ENCODE peak calls at places on chromosomes 2 and 18, in eight cellular contexts. F, N, A, Y, D, I, H and Z are unnamed samples.

GRCh38 chr2:43010428-43011141 is 215.8 kb downstream of the ZFP36L2 start:
- DNase-seq in F (no peak), N (no peak), A (no peak), Y (no peak), D (no peak), I (no peak), H (no peak), Z (no peak)

GRCh38 chr2:177334940-177335543 is 57.5 kb upstream of the AGPS start:
- DNase-seq in F (no peak), N (peak; percentile 65), A (peak; percentile 69), Y (peak; percentile 61), D (peak; percentile 72), I (peak; percentile 24), H (no peak), Z (no peak)

GRCh38 chr2:239326831-239327535 is 73.8 kb downstream of the HDAC4 start:
- DNase-seq in F (no peak), N (no peak), A (no peak), Y (peak; percentile 45), D (no peak), I (peak; percentile 81), H (peak; percentile 26), Z (no peak)

GRCh38 chr2:46232860-46233259 is 64.3 kb upstream of the EPAS1 start:
- DNase-seq in F (no peak), N (peak; percentile 39), A (no peak), Y (no peak), D (no peak), I (no peak), H (no peak), Z (no peak)

GRCh38 chr18:58768293-58768974 is 96.2 kb upstream of the ZNF532 start:
- DNase-seq in F (peak; percentile 94), N (peak; percentile 70), A (peak; percentile 8), Y (peak; percentile 45), D (peak; percentile 70), I (peak; percentile 44), H (peak; percentile 21), Z (peak; percentile 71)

GRCh38 chr18:13617826-13618515 is 108.4 kb downstream of the FAM210A start:
- DNase-seq in F (no peak), N (no peak), A (peak; percentile 40), Y (no peak), D (no peak), I (no peak), H (no peak), Z (no peak)

GRCh38 chr2:60440761-60441160 is 112.7 kb downstream of the BCL11A start:
- DNase-seq in F (no peak), N (no peak), A (no peak), Y (no peak), D (no peak), I (no peak), H (no peak), Z (no peak)

GRCh38 chr18:58175122-58175687 is 131.2 kb downstream of the NEDD4L start:
- DNase-seq in F (no peak), N (no peak), A (no peak), Y (no peak), D (no peak), I (no peak), H (no peak), Z (no peak)

GRCh38 chr2:133777607-133778006 is 209.3 kb upstream of the NCKAP5 start:
- DNase-seq in F (no peak), N (no peak), A (no peak), Y (peak; percentile 24), D (no peak), I (no peak), H (no peak), Z (no peak)

GRCh38 chr2:110157153-110157793 is 41.7 kb upstream of the MALL start:
- DNase-seq in F (no peak), N (peak; percentile 82), A (peak; percentile 13), Y (peak; percentile 84), D (peak; percentile 44), I (no peak), H (no peak), Z (no peak)

GRCh38 chr2:73970850-73971471 is 13.7 kb upstream of the TET3 start:
- DNase-seq in F (peak; percentile 88), N (peak; percentile 64), A (peak; percentile 60), Y (peak; percentile 36), D (peak; percentile 18), I (peak; percentile 60), H (peak; percentile 54), Z (peak; percentile 72)

GRCh38 chr2:158489366-158490112 is 32.8 kb downstream of the PKP4 start:
- DNase-seq in F (no peak), N (no peak), A (peak; percentile 5), Y (no peak), D (peak; percentile 67), I (no peak), H (no peak), Z (no peak)

GRCh38 chr2:98118161-98118560 is 31.2 kb downstream of the VWA3B start:
- DNase-seq in F (no peak), N (peak; percentile 70), A (no peak), Y (no peak), D (no peak), I (no peak), H (no peak), Z (no peak)

GRCh38 chr2:106789185-106789584 is 96.8 kb downstream of the ST6GAL2 start:
- DNase-seq in F (no peak), N (no peak), A (peak; percentile 65), Y (no peak), D (peak; percentile 42), I (no peak), H (no peak), Z (peak; percentile 30)

GRCh38 chr2:14587119-14587518 is 45.4 kb upstream of the LRATD1 start:
- DNase-seq in F (no peak), N (no peak), A (no peak), Y (no peak), D (no peak), I (no peak), H (no peak), Z (no peak)

GRCh38 chr2:113067681-113068080 is at the start of gene IL1F10:
- DNase-seq in F (no peak), N (no peak), A (no peak), Y (no peak), D (no peak), I (no peak), H (no peak), Z (no peak)

GRCh38 chr2:36338124-36338826 is 17.3 kb upstream of the CRIM1 start:
- DNase-seq in F (no peak), N (no peak), A (no peak), Y (no peak), D (peak; percentile 70), I (no peak), H (no peak), Z (no peak)

GRCh38 chr2:119371111-119371510 is 4.3 kb downstream of the DBI start:
- DNase-seq in F (no peak), N (no peak), A (no peak), Y (no peak), D (no peak), I (no peak), H (no peak), Z (no peak)
- H3K36me3 ChIP-seq in F (peaks cover 3% of the 10 kb centered on the region), N (peaks cover 36% of the 10 kb centered on the region), A (peaks cover 70% of the 10 kb centered on the region), Y (peaks cover 34% of the 10 kb centered on the region), D (peaks cover 31% of the 10 kb centered on the region), I (peaks cover 8% of the 10 kb centered on the region), H (peaks cover 23% of the 10 kb centered on the region), Z (peaks cover 4% of the 10 kb centered on the region)

GRCh38 chr2:224029876-224030275 is 9.2 kb downstream of the SERPINE2 start:
- DNase-seq in F (no peak), N (no peak), A (no peak), Y (no peak), D (no peak), I (no peak), H (no peak), Z (no peak)

GRCh38 chr2:224034027-224034426 is 5.1 kb downstream of the SERPINE2 start:
- DNase-seq in F (no peak), N (no peak), A (no peak), Y (no peak), D (no peak), I (no peak), H (no peak), Z (no peak)

GRCh38 chr2:224031358-224031970 is 7.6 kb downstream of the SERPINE2 start:
- DNase-seq in F (no peak), N (no peak), A (no peak), Y (no peak), D (peak; percentile 91), I (no peak), H (no peak), Z (peak; percentile 63)

GRCh38 chr2:224033601-224034000 is 5.5 kb downstream of the SERPINE2 start:
- DNase-seq in F (no peak), N (no peak), A (no peak), Y (no peak), D (no peak), I (no peak), H (no peak), Z (no peak)

DNA sequence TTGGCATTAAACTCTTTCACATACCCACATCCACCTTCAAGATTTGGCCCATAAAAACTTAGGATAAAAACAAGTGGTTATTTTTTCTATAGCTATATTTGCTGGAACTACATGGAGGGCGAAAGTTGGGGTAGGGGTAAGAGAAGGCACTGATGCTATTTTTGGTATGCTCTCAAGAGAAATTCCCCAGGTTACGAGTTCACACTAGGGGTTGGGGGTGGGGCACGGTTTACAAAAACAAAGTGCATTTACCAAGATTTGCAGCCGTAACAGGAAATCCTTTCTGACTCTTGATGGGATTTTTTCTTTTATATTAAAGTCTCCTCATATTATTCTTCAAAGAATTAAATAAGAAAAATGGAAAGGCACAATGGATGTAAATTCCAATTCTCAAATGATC is 6.8 kb downstream of the SERPINE2 start:
- DNase-seq in F (no peak), N (no peak), A (no peak), Y (no peak), D (no peak), I (no peak), H (no peak), Z (no peak)
- H3K4me1 ChIP-seq in F (no peaks in the 10 kb centered on the region), N (peaks cover 37% of the 10 kb centered on the region), A (no peaks in the 10 kb centered on the region), Y (no peaks in the 10 kb centered on the region), D (peaks cover 23% of the 10 kb centered on the region), I (no peaks in the 10 kb centered on the region), H (peaks cover 8% of the 10 kb centered on the region), Z (no peaks in the 10 kb centered on the region)

DNA sequence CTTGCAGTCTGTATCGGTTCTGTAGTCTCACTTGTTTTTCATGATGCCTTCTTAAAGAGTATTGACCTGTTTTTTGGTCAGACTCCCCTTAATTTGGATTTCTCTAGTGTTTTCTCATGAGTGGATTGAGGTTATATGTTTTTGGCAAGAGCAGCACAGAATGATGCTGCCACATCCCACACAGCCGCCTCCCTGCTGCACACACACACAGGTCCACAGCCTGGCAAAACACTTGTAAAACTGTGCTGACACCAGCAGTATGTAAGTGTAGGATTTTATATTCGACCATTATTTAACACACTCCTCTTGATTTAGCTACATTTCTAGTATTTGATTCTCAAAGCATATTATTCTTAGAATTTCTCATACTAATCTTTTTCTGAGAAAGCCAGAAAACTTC is 68.1 kb downstream of the ITGB1BP1 start:
- DNase-seq in F (no peak), N (no peak), A (no peak), Y (no peak), D (no peak), I (no peak), H (no peak), Z (no peak)
- H3K36me3 ChIP-seq in F (peaks cover 17% of the 10 kb centered on the region), N (no peaks in the 10 kb centered on the region), A (no peaks in the 10 kb centered on the region), Y (peaks cover 6% of the 10 kb centered on the region), D (no peaks in the 10 kb centered on the region), I (no peaks in the 10 kb centered on the region), H (no peaks in the 10 kb centered on the region), Z (no peaks in the 10 kb centered on the region)

DNA sequence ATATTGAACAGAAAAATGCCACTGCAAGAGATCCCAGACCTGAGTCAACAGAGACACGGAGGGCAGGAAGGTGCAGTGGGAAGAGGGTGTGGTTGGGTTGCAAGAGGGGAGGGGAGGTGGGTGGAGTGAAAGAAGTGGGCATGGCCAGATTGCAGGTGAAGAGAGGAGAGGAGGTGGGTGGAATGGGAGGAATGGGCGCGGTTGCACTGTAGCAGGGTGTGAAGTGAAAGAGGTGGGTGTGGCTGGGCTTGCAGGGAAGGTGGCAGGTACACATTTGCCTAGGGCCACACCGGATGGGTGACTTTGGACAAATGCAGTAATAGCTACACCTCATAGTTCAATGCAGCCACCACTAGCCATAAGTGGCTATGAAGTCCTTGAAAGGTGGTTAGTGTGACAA is 71.1 kb downstream of the DOCK10 start:
- DNase-seq in F (no peak), N (no peak), A (no peak), Y (no peak), D (peak; percentile 45), I (no peak), H (no peak), Z (no peak)
- H3K4me1 ChIP-seq in F (peaks cover 10% of the 10 kb centered on the region), N (no peaks in the 10 kb centered on the region), A (peaks cover 56% of the 10 kb centered on the region), Y (peaks cover 3% of the 10 kb centered on the region), D (no peaks in the 10 kb centered on the region), I (peaks cover 17% of the 10 kb centered on the region), H (peaks cover 46% of the 10 kb centered on the region), Z (no peaks in the 10 kb centered on the region)